ENCODE peak calls at places on chromosomes 4 and X, in nine cellular contexts. P is T-helper 17 cell; Z is astrocyte; G is head of caudate nucleus; W is cortex of kidney; A is CD8-positive, alpha-beta memory T cell; B is NCI-H1092 treated with DMSO at 0.1 percent for 48 hours; O is AG04450; D is lung. F is an unnamed sample.

GRCh38 chr4:93334003-93334402 is 494.6 kb upstream of the ATOH1 start:
- DNase-seq in P (no peak), Z (no peak), G (no peak), W (no peak), A (no peak), B (no peak), O (peak), D (no peak), F (no peak)

GRCh38 chr4:182140547-182140946 is 102.7 kb upstream of the TENM3 start:
- DNase-seq in P (no peak), Z (no peak), G (no peak), W (no peak), A (no peak), B (no peak), O (no peak), D (no peak), F (no peak)

GRCh38 chr4:6873291-6873690 is 36.3 kb upstream of the TBC1D14 start:
- DNase-seq in P (no peak), Z (no peak), G (no peak), W (no peak), A (no peak), B (no peak), O (no peak), D (no peak), F (no peak)

GRCh38 chrX:9912341-9912740 is 54.8 kb upstream of the CLDN34 start:
- DNase-seq in P (no peak), Z (peak), G (no peak), W (no peak), A (no peak), B (no peak), O (no peak), D (no peak), F (no peak)

GRCh38 chr4:30719363-30720020 is 677 bp upstream of the PCDH7 start:
- DNase-seq in P (no peak), Z (peak), G (peak), W (no peak), A (no peak), B (peak), O (no peak), D (no peak), F (peak)

GRCh38 chr4:52507774-52508173 is 151.3 kb downstream of the USP46 start:
- DNase-seq in P (no peak), Z (no peak), G (no peak), W (no peak), A (no peak), B (no peak), O (no peak), D (no peak), F (peak)

GRCh38 chr4:118920247-118920646 is 31.6 kb downstream of the SYNPO2 start:
- DNase-seq in P (no peak), Z (peak), G (no peak), W (no peak), A (no peak), B (no peak), O (no peak), D (no peak), F (no peak)

GRCh38 chrX:70494441-70494840 is 49.8 kb downstream of the DLG3 start:
- DNase-seq in P (no peak), Z (no peak), G (no peak), W (no peak), A (no peak), B (no peak), O (no peak), D (no peak), F (no peak)

GRCh38 chr4:1207603-1208265 is 35.4 kb upstream of the SPON2 start:
- DNase-seq in P (peak), Z (peak), G (peak), W (no peak), A (no peak), B (peak), O (peak), D (peak), F (peak)

GRCh38 chrX:11480626-11481025 is 185.1 kb downstream of the ARHGAP6 start:
- DNase-seq in P (no peak), Z (no peak), G (no peak), W (no peak), A (no peak), B (peak), O (no peak), D (no peak), F (no peak)

GRCh38 chrX:50327235-50327634 is 122.7 kb downstream of the CCNB3 start:
- DNase-seq in P (no peak), Z (no peak), G (no peak), W (no peak), A (no peak), B (peak), O (no peak), D (no peak), F (no peak)

GRCh38 chr4:64713256-64713840 is 304.1 kb upstream of the TECRL start:
- DNase-seq in P (no peak), Z (peak), G (no peak), W (no peak), A (no peak), B (peak), O (no peak), D (no peak), F (no peak)

GRCh38 chr4:46386570-46386969 is 3.4 kb downstream of the GABRA2 start:
- DNase-seq in P (no peak), Z (no peak), G (peak), W (no peak), A (no peak), B (peak), O (no peak), D (no peak), F (no peak)

GRCh38 chr4:735583-735982 is 30.0 kb downstream of the PCGF3 start:
- DNase-seq in P (no peak), Z (no peak), G (no peak), W (no peak), A (no peak), B (no peak), O (no peak), D (no peak), F (no peak)

GRCh38 chr4:15653430-15653829 is 1.7 kb downstream of the FBXL5 start:
- DNase-seq in P (no peak), Z (no peak), G (no peak), W (no peak), A (no peak), B (no peak), O (no peak), D (no peak), F (no peak)

GRCh38 chr4:100694467-100694866 is 176.6 kb upstream of the EMCN start:
- DNase-seq in P (no peak), Z (peak), G (no peak), W (no peak), A (no peak), B (no peak), O (no peak), D (no peak), F (no peak)

GRCh38 chr4:5101571-5101970 is 50.3 kb downstream of the STK32B start:
- DNase-seq in P (no peak), Z (no peak), G (no peak), W (no peak), A (no peak), B (no peak), O (no peak), D (no peak), F (no peak)

GRCh38 chr4:23945521-23946017 is 55.7 kb upstream of the PPARGC1A start:
- DNase-seq in P (no peak), Z (peak), G (no peak), W (no peak), A (no peak), B (no peak), O (peak), D (no peak), F (no peak)

GRCh38 chr4:140103676-140104075 is 50.3 kb downstream of the MAML3 start:
- DNase-seq in P (no peak), Z (peak), G (no peak), W (no peak), A (peak), B (no peak), O (no peak), D (no peak), F (no peak)

GRCh38 chrX:115093206-115093605 is 75.8 kb upstream of the IL13RA2 start:
- DNase-seq in P (no peak), Z (peak), G (no peak), W (no peak), A (no peak), B (no peak), O (no peak), D (no peak), F (no peak)

GRCh38 chr4:48033825-48034413 is 17.3 kb downstream of the NIPAL1 start:
- DNase-seq in P (peak), Z (no peak), G (no peak), W (no peak), A (peak), B (no peak), O (no peak), D (no peak), F (no peak)

GRCh38 chr4:157014621-157015591 is 43.3 kb upstream of the PDGFC start:
- DNase-seq in P (no peak), Z (peak), G (no peak), W (no peak), A (no peak), B (no peak), O (peak), D (no peak), F (no peak)

GRCh38 chr4:677431-678293 is 3.3 kb downstream of the MYL5 start:
- DNase-seq in P (no peak), Z (no peak), G (peak), W (no peak), A (no peak), B (peak), O (no peak), D (no peak), F (no peak)

GRCh38 chr4:113645771-113646455 is 115.6 kb downstream of the CAMK2D start:
- DNase-seq in P (no peak), Z (peak), G (no peak), W (no peak), A (no peak), B (no peak), O (peak), D (peak), F (no peak)

GRCh38 chr4:99126376-99126775 is 17.7 kb downstream of the ADH4 start:
- DNase-seq in P (no peak), Z (no peak), G (no peak), W (no peak), A (no peak), B (no peak), O (no peak), D (no peak), F (no peak)

GRCh38 chrX:3345281-3346081 is 971 bp downstream of the MXRA5 start:
- DNase-seq in P (no peak), Z (peak), G (no peak), W (no peak), A (no peak), B (no peak), O (no peak), D (no peak), F (no peak)

GRCh38 chr4:48493485-48494100 is 3.5 kb downstream of the ZAR1 start:
- DNase-seq in P (no peak), Z (no peak), G (no peak), W (no peak), A (no peak), B (no peak), O (no peak), D (no peak), F (no peak)

GRCh38 chr4:47110670-47111069 is 79.3 kb downstream of the GABRB1 start:
- DNase-seq in P (no peak), Z (no peak), G (no peak), W (no peak), A (no peak), B (no peak), O (no peak), D (no peak), F (no peak)

GRCh38 chrX:96182366-96182765 is 502.3 kb upstream of the DIAPH2 start:
- DNase-seq in P (no peak), Z (no peak), G (no peak), W (no peak), A (no peak), B (no peak), O (peak), D (no peak), F (no peak)

GRCh38 chr4:75844151-75844662 is 58.0 kb downstream of the PPEF2 start:
- DNase-seq in P (no peak), Z (peak), G (no peak), W (no peak), A (no peak), B (no peak), O (peak), D (no peak), F (no peak)

GRCh38 chr4:25654971-25655963 is at the start of gene SLC34A2:
- DNase-seq in P (no peak), Z (no peak), G (no peak), W (no peak), A (no peak), B (no peak), O (no peak), D (peak), F (no peak)

GRCh38 chrX:73668779-73669178 is 105.8 kb downstream of the CHIC1 start:
- DNase-seq in P (no peak), Z (peak), G (no peak), W (no peak), A (no peak), B (no peak), O (no peak), D (no peak), F (no peak)

GRCh38 chr4:4789462-4789861 is 70.0 kb upstream of the MSX1 start:
- DNase-seq in P (no peak), Z (no peak), G (no peak), W (no peak), A (no peak), B (no peak), O (no peak), D (no peak), F (no peak)

GRCh38 chrX:23331701-23332100 is 2.9 kb upstream of the PTCHD1 start:
- DNase-seq in P (no peak), Z (no peak), G (no peak), W (no peak), A (no peak), B (no peak), O (no peak), D (no peak), F (no peak)

GRCh38 chr4:61531188-61531587 is 331.1 kb downstream of the ADGRL3 start:
- DNase-seq in P (no peak), Z (no peak), G (no peak), W (no peak), A (no peak), B (no peak), O (no peak), D (no peak), F (no peak)

GRCh38 chr4:99947190-99947578 is 766 bp upstream of the DNAJB14 start:
- DNase-seq in P (no peak), Z (no peak), G (no peak), W (no peak), A (no peak), B (no peak), O (no peak), D (no peak), F (no peak)

F was measured in globus pallidus.